ENCODE peak calls at places on chromosomes 3 and 15, in eight cellular contexts. G is GM12865, S is dorsolateral prefrontal cortex, W is PC-3, I is GM10248, J is sigmoid colon, H is uterus, D is GM13976. V is an unnamed sample.

GRCh38 chr3:161104561-161105551 is at the start of gene B3GALNT1:
- DNase-seq in H (peak), J (peak), I (peak), G (peak), S (no peak), D (peak), W (peak), V (peak)

GRCh38 chr15:93362203-93362602 is 273.2 kb upstream of the RGMA start:
- DNase-seq in S (no peak), I (no peak), H (no peak), G (no peak), D (no peak), W (no peak), J (peak), V (no peak)

GRCh38 chr3:190996376-190996775 is 133.9 kb upstream of the GMNC start:
- DNase-seq in D (no peak), I (no peak), W (no peak), J (no peak), S (no peak), G (no peak), H (no peak), V (no peak)

GRCh38 chr3:14177580-14178246 is 688 bp downstream of the XPC start:
- DNase-seq in G (no peak), I (no peak), H (no peak), S (peak), W (no peak), J (no peak), D (no peak), V (no peak)

GRCh38 chr3:181213347-181213746 is 223.8 kb upstream of the DNAJC19 start:
- DNase-seq in J (no peak), D (no peak), H (no peak), S (no peak), G (no peak), W (no peak), I (no peak), V (no peak)

GRCh38 chr3:18593231-18593630 is 168.1 kb upstream of the SATB1 start:
- DNase-seq in H (no peak), W (no peak), G (no peak), S (no peak), D (no peak), I (no peak), J (no peak), V (no peak)

GRCh38 chr3:192835818-192836468 is 81.7 kb downstream of the MB21D2 start:
- DNase-seq in H (peak), D (no peak), I (no peak), S (no peak), J (peak), W (no peak), G (peak), V (no peak)

GRCh38 chr3:43695443-43695842 is 4.7 kb downstream of the ABHD5 start:
- DNase-seq in H (no peak), J (no peak), D (no peak), I (no peak), G (no peak), W (peak), S (no peak), V (no peak)

GRCh38 chr15:25243800-25244097 is 195.1 kb downstream of the UBE3A start:
- DNase-seq in D (no peak), W (no peak), H (no peak), I (no peak), S (no peak), G (no peak), J (no peak), V (no peak)

GRCh38 chr15:39669671-39670070 is 88.8 kb downstream of the THBS1 start:
- DNase-seq in S (no peak), J (no peak), I (no peak), W (no peak), H (no peak), G (no peak), D (no peak), V (no peak)

GRCh38 chr3:129039271-129040038 is 21.1 kb upstream of the GP9 start:
- DNase-seq in D (no peak), J (peak), G (no peak), S (no peak), H (no peak), W (no peak), I (no peak), V (no peak)

GRCh38 chr3:191329654-191330308 is 545 bp downstream of the UTS2B start:
- DNase-seq in W (peak), G (peak), H (peak), I (no peak), S (peak), D (no peak), J (peak), V (peak)

GRCh38 chr3:42942693-42943092 is 36.4 kb upstream of the GASK1A start:
- DNase-seq in J (no peak), W (no peak), I (no peak), D (no peak), G (no peak), S (no peak), H (no peak), V (no peak)

GRCh38 chr3:128554100-128554464 is 61.1 kb upstream of the GATA2 start:
- DNase-seq in D (no peak), G (no peak), J (peak), H (no peak), S (no peak), I (no peak), W (peak), V (no peak)

GRCh38 chr3:123552095-123552714 is 32.6 kb downstream of the HACD2 start:
- DNase-seq in S (no peak), I (peak), G (peak), D (peak), J (no peak), H (no peak), W (peak), V (no peak)

GRCh38 chr3:99896482-99896881 is 78.8 kb downstream of the CMSS1 start:
- DNase-seq in J (no peak), D (no peak), G (no peak), W (no peak), S (no peak), I (no peak), H (no peak), V (no peak)

GRCh38 chr15:95868970-95869369 is 461.5 kb upstream of the NR2F2 start:
- DNase-seq in D (no peak), H (no peak), G (no peak), I (no peak), S (no peak), J (no peak), W (no peak), V (no peak)

GRCh38 chr3:126364731-126365301 is 7.6 kb upstream of the KLF15 start:
- DNase-seq in H (no peak), G (no peak), S (no peak), D (no peak), J (no peak), W (no peak), I (no peak), V (no peak)

GRCh38 chr3:135326851-135327250 is 531.8 kb downstream of the EPHB1 start:
- DNase-seq in G (no peak), H (no peak), S (no peak), I (no peak), W (no peak), D (no peak), J (no peak), V (no peak)

GRCh38 chr3:98519351-98519750 is 3.4 kb downstream of the CLDND1 start:
- DNase-seq in D (no peak), H (no peak), G (no peak), S (no peak), W (no peak), I (no peak), J (no peak), V (no peak)

GRCh38 chr3:9213019-9213646 is 36.3 kb downstream of the SRGAP3 start:
- DNase-seq in W (peak), G (peak), H (no peak), J (no peak), S (no peak), I (no peak), D (no peak), V (no peak)

GRCh38 chr15:74725241-74725774 is at the start of gene CYP1A1:
- DNase-seq in J (no peak), S (no peak), G (peak), D (no peak), W (peak), I (no peak), H (no peak), V (no peak)

GRCh38 chr15:74215958-74216357 is 13.4 kb upstream of the STRA6 start:
- DNase-seq in H (no peak), S (no peak), G (no peak), J (no peak), I (no peak), W (no peak), D (no peak), V (no peak)

GRCh38 chr3:30408105-30408557 is 198.3 kb upstream of the TGFBR2 start:
- DNase-seq in D (no peak), I (no peak), H (no peak), S (no peak), G (no peak), W (peak), J (no peak), V (no peak)

GRCh38 chr3:40593351-40593750 is 68.6 kb downstream of the ZNF621 start:
- DNase-seq in S (no peak), W (no peak), D (no peak), J (no peak), H (no peak), I (no peak), G (no peak), V (no peak)

GRCh38 chr3:62551556-62551955 is 178.2 kb upstream of the FEZF2 start:
- DNase-seq in S (no peak), W (no peak), H (no peak), I (no peak), D (no peak), J (no peak), G (no peak), V (no peak)

GRCh38 chr3:148880681-148881080 is 15.6 kb downstream of the CPA3 start:
- DNase-seq in D (no peak), J (no peak), W (peak), S (no peak), H (no peak), I (no peak), G (peak), V (no peak)

GRCh38 chr3:56683122-56683817 is at the start of gene TASOR:
- DNase-seq in I (peak), S (peak), G (peak), W (peak), H (peak), D (peak), J (peak), V (peak)

GRCh38 chr15:62067448-62068044 is 769 bp downstream of the C2CD4A start:
- DNase-seq in W (peak), I (no peak), D (peak), H (peak), G (no peak), S (no peak), J (peak), V (peak)

GRCh38 chr3:141710888-141711616 is 27.0 kb upstream of the RNF7 start:
- DNase-seq in G (no peak), W (peak), D (no peak), J (no peak), S (no peak), I (no peak), H (no peak), V (no peak)

DNA sequence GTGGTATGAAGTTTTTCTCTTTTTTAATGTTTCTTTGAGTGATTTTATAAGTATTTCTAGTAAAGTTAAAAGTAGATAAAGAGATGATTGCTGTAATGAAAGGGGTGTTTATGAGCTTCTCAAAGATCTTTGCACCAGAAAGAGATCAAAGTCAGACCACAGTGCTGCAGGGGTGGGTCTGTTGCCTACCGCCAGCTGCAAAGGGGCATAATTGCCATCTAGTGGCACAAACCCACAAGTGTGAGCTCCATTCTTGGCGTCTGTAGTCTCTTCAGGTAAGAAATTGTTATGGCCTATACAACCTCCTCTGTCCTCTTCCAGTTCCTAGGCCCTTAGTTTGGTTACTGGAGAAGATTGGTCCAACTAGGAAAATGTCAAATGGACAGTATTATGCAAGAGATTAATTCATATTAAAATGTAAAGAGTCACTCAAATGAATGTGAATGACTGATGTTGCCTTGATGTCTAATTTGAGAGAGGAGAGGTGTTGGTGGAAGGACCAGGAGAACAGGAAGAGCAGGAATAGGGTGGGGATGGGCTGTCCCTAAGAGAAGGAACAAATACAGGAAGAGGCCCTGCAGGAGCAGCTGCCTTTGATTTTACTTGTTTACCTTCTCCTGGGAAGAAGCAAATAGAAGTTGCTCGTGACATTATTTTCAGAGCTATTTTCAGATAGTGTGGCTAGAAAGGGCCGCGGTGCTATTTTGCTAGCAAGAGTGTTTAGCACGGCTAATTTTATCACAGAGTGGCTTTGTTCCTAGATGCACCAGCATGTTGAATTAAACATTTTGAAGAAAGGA is 53.0 kb upstream of the GSK3B start:
- DNase-seq in D (peak), G (peak), I (peak), J (no peak), H (no peak), S (no peak), W (peak), V (no peak)
- TF ChIP-seq CTCF in D (peak), G (peak), I (peak), J (no peak), H (no peak), S (peak), W (peak), V (peak)

DNA sequence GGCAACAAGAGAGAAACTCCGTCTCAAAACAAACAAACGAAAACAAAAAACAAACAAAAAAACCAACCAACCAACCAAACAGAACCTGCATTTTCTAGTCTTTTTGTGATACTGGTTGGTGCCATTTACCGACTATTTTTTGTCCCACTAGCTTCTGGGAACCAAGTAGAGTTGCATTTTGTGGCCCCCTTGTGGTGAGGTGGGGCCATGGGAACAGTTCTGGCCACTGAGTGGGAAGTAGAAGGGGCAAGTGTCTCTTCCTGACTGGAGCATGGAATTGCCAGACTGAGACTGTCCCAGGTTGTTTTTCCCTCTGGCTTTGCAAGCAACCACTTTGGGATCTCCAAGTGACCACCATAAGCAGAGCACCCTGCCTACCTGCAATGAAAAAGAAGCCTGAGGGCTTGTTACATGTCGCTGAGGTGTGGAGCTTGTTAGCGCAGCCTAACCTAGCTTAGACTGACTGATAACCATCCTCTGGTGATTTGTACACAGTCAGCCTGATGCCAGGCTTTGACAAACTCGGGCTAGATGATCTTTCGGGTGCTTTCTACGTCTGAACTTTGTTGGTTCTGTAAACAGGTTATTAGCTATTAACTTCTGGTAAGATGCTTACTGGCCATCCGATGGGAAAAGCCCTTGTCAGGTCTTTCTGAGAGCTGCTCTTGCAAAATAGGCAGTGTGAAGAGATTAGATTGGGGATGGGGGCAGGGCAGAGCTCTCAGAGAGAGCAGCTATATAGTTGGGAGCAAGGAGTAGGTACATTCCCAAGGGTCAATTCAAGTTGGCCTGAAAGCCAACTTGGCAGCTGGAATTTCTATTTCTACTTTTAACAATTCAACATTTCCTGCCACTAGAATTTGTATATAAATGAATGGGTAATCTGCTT is 172.2 kb downstream of the SSR3 start:
- DNase-seq in G (peak), H (no peak), S (no peak), W (peak), I (peak), J (no peak), D (peak), V (no peak)
- TF ChIP-seq CTCF in G (peak), H (no peak), S (peak), W (peak), I (peak), J (no peak), D (peak), V (peak)

GRCh38 chr15:35596261-35596660 is 50.3 kb upstream of the DPH6 start:
- DNase-seq in H (no peak), I (no peak), G (no peak), S (no peak), J (no peak), D (no peak), W (no peak), V (no peak)
- TF ChIP-seq CTCF in H (no peak), I (no peak), G (no peak), S (no peak), J (no peak), D (no peak), W (no peak), V (no peak)

GRCh38 chr3:12969487-12969886 is 103.7 kb downstream of the IQSEC1 start:
- DNase-seq in I (no peak), D (no peak), H (no peak), J (no peak), G (no peak), W (no peak), S (no peak), V (no peak)
- TF ChIP-seq CTCF in I (no peak), D (no peak), H (no peak), J (no peak), G (no peak), W (no peak), S (no peak), V (no peak)

GRCh38 chr3:104214937-104215336 is 1151.8 kb upstream of the ALCAM start:
- DNase-seq in W (peak), J (no peak), I (no peak), S (no peak), H (no peak), G (no peak), D (no peak), V (no peak)

DNA sequence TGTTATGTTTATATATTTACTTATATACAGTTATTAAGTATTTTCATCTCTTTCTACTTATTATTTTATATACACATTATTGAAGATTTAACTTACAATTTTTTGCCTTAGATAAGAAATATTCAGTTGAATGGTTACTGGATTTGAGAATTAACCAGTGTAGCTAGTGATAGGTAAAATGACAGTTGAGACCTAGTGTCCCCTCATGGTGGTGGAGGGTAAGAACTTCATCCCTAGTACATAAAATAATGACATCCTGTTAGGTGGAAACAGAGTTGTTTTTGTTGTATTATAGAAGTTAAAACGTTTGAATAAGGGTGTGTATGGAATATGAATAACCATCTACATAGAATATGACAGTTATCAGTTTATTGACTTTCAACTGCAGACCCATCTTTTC is 1152.4 kb upstream of the ALCAM start:
- DNase-seq in W (no peak), G (no peak), J (no peak), D (no peak), S (no peak), H (no peak), I (no peak), V (no peak)
- TF ChIP-seq CTCF in W (no peak), G (no peak), J (no peak), D (no peak), S (no peak), H (no peak), I (no peak), V (no peak)

GRCh38 chr15:78024883-78025282 is 52.6 kb downstream of the TBC1D2B start:
- DNase-seq in G (no peak), S (no peak), W (no peak), I (no peak), H (no peak), J (no peak), D (no peak), V (no peak)
- TF ChIP-seq CTCF in G (no peak), S (no peak), W (no peak), I (no peak), H (no peak), J (no peak), D (no peak), V (no peak)

DNA sequence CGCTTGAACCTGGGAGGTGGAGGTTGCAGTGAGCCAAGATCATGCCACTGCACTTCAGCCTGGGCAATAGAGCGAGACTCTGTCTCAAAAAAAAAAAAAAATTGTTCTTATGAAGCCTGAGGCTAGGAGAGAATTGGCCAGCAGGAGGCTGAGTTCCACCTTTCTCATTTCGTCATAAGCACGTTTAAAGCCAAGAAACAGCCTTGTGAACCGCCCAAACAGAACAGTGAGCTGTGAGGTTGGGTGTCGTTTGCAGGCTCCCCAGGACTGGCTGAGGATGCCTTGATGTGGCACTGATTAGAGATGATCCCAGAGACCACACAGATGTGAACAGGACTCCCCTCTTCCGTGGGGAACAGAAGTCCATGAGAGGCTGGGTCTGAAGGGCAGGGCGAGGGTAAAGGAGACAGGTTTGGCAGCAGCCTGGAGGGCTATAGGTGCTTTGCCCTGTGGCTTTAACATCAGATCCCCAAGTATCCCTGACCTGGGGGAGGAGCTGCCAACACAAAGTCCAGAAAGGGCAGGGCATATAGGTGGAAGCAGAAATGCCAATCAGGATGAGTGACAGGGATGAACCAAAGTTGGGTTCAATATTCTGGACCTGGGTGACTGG is 52.9 kb downstream of the CLEC3B start:
- DNase-seq in G (peak), D (no peak), J (no peak), S (no peak), I (no peak), H (no peak), W (peak), V (no peak)
- TF ChIP-seq CTCF in G (no peak), D (no peak), J (no peak), S (no peak), I (no peak), H (peak), W (peak), V (peak)

GRCh38 chr15:44199393-44199792 is 4.3 kb upstream of the FRMD5 start:
- DNase-seq in H (no peak), S (no peak), I (no peak), J (no peak), D (no peak), W (peak), G (no peak), V (no peak)
- TF ChIP-seq CTCF in H (no peak), S (no peak), I (no peak), J (no peak), D (no peak), W (no peak), G (no peak), V (no peak)

V was measured in progenitor cell of endocrine pancreas.